ENCODE peak calls at places on chromosomes 13 and 19, in seven cellular contexts. A is body of pancreas, B is ovary, D is neural progenitor cell, F is upper lobe of right lung, I is left lung, G is breast epithelium. K is an unnamed sample. For H3K27me3, the result is how much of the 10 kb centered on the place peaks cover.

GRCh38 chr13:50766043-50766442 is 77.4 kb downstream of the DLEU7 start:
- DNase-seq in D (no peak), G (no peak), B (no peak), I (no peak), A (no peak), F (no peak), K (no peak)

GRCh38 chr19:1438933-1439358 is 750 bp downstream of the RPS15 start:
- DNase-seq in F (no peak), I (no peak), B (peak), G (no peak), D (peak), A (no peak), K (no peak)

GRCh38 chr13:50843256-50844043 is at the start of gene DLEU7:
- DNase-seq in G (no peak), F (no peak), B (no peak), I (peak), A (peak), D (peak), K (no peak)

GRCh38 chr13:46756977-46757376 is 40.0 kb downstream of the ESD start:
- DNase-seq in F (no peak), I (no peak), D (no peak), A (no peak), G (no peak), B (no peak), K (no peak)

GRCh38 chr19:1383014-1383310 is 745 bp upstream of the NDUFS7 start:
- DNase-seq in D (no peak), I (no peak), G (no peak), B (no peak), F (no peak), A (no peak), K (no peak)

GRCh38 chr13:93244918-93245280 is 18.3 kb downstream of the GPC6 start:
- DNase-seq in A (no peak), D (no peak), B (no peak), F (no peak), I (no peak), G (no peak), K (no peak)

GRCh38 chr13:83907196-83907989 is 25.1 kb upstream of the SLITRK1 start:
- DNase-seq in F (no peak), I (peak), A (no peak), D (no peak), B (no peak), G (no peak), K (no peak)

GRCh38 chr19:39389621-39390414 is 1.1 kb downstream of the PAF1 start:
- DNase-seq in B (no peak), F (no peak), G (no peak), D (no peak), I (no peak), A (no peak), K (no peak)

GRCh38 chr13:80341771-80342271 is 895 bp upstream of the SPRY2 start:
- DNase-seq in I (peak), F (peak), A (peak), G (peak), D (peak), B (peak), K (peak)

GRCh38 chr13:94858856-94859811 is 146.8 kb upstream of the SOX21 start:
- DNase-seq in I (peak), F (peak), D (peak), B (peak), G (peak), A (peak), K (peak)

GRCh38 chr13:26541678-26542553 is 15.6 kb upstream of the WASF3 start:
- DNase-seq in G (no peak), A (no peak), I (no peak), F (no peak), D (no peak), B (no peak), K (no peak)

GRCh38 chr19:12494260-12494860 is 9.7 kb upstream of the ZNF709 start:
- DNase-seq in D (no peak), F (no peak), G (no peak), I (no peak), A (no peak), B (no peak), K (no peak)

GRCh38 chr19:12497032-12497431 is 12.4 kb upstream of the ZNF709 start:
- DNase-seq in F (no peak), G (no peak), A (no peak), I (no peak), D (no peak), B (no peak), K (no peak)

GRCh38 chr19:12496480-12496879 is 11.9 kb upstream of the ZNF709 start:
- DNase-seq in F (no peak), B (no peak), G (no peak), I (no peak), D (no peak), A (no peak), K (no peak)

GRCh38 chr19:12495002-12495802 is 10.6 kb upstream of the ZNF709 start:
- DNase-seq in A (peak), B (peak), D (peak), G (peak), F (peak), I (peak), K (peak)
- TF ChIP-seq CTCF in A (no peak), B (peak), D (peak), G (peak), F (peak), I (no peak), K (peak)

DNA sequence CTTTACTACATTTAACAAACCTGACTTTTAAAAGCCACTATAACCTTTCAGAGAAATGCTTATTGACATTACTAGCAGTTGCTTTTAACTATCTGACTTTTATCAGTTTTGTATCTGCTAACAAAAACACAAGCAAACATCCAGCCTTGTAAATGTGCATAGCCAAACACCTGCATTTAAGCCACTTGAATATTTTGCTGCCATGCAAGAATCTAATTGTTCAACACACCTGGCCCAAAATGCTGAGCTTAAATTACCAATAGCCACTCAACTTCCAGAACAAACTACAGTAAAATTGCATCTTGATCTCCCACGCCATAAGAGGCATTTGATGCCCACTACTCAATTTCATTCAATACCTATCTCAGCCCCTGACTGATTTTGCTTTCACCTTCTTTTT is 9.3 kb downstream of the ZIC5 start:
- DNase-seq in A (no peak), G (no peak), B (no peak), F (no peak), I (no peak), D (no peak), K (no peak)
- H3K27ac ChIP-seq in A (no peak), G (no peak), B (no peak), F (no peak), I (no peak), D (no peak), K (no peak)

DNA sequence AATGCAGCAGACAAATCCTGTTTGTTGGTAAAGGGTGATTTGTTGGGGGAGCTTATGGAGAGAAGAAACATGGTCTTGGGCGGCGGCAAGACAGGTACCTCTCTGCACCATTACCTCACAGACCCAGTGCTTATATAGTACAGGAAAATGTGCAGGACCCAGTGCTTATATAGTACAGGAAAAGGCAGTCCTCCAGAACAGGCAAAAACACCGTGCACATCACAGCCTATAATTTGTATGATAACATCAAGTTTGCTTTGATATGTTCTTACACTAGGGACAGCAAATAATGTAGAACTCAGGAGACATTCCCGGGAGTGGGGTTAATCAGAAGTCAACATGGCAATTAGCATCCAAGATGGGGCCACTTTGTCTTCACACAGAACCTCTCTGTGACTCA is 20.9 kb downstream of the VAV1 start:
- DNase-seq in F (no peak), I (no peak), D (no peak), B (no peak), A (no peak), G (no peak), K (no peak)
- H3K27me3 ChIP-seq in F (under half), I (under half), D (under half), B (under half), A (under half), G (under half), K (under half)

GRCh38 chr13:51849145-51850101 is 4.4 kb upstream of the TMEM272 start:
- DNase-seq in B (no peak), A (peak), G (no peak), I (no peak), D (peak), F (peak), K (no peak)
- TF ChIP-seq CTCF in B (no peak), A (no peak), G (no peak), I (peak), D (peak), F (peak), K (peak)

DNA sequence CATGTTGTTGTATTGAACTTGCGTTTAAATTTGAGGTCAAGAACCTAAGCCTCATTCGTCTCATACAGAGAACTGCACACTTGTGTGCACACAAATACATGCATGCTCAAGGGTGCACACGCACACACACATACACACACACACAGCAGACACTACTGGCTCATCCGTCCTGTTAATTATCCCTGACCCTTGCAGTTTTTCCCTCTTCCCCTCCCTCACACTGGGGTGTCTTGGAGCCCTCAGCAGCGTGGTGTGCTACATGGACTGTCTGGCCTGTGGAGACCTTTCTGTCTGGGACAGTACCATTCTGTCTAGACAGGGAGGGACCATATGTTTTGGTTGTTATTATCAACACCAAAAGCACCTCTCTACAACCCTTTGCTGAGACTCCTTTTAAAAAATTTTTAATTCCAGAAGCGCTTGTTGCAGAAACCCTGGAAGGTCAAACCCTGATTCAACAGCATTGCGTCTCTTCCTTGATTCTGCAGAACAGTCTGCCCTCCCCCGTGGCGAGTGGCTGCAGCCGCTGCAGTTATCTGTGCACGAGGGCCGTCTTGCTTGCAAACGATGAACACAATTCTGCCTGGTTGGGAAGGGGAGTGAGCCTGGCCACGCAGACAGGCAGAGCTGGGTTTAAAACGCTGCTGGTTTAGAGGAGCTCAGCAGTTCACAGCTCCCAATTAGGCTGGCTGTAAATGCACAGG is 374.0 kb downstream of the IRS2 start:
- DNase-seq in G (no peak), A (peak), F (no peak), B (peak), D (peak), I (peak), K (no peak)
- H3K27ac ChIP-seq in G (no peak), A (no peak), F (no peak), B (no peak), D (no peak), I (no peak), K (no peak)

DNA sequence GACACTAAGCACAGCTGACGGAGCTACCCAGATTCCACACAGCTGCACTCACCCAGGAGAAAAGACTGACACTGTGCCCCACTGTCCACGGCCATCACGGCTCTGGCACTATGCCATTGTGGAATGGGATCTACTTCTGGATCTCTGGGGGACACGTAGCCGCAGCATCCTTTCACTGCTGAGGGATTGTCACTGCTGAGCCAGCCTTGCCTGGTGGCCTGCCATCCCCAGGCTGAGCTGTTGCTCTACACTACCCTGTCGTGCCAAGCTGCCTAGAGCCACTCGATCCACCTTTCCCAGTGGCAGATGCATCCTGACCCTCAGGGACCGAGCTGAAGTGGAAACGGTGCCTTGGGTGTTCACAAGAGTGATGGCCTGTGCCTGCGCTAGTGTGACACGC is 5.0 kb upstream of the LILRB5 start:
- DNase-seq in G (no peak), B (no peak), A (no peak), D (no peak), F (peak), I (no peak), K (no peak)
- H3K27me3 ChIP-seq in G (under half), B (under half), A (under half), D (under half), F (under half), I (under half), K (under half)

K was measured in dorsolateral prefrontal cortex.